ENCODE peak calls at places on chromosomes 12 and 14, in six cellular contexts. One of them, this sample, is unnamed.

GRCh38 chr12:131222271-131223139 is 268.8 kb downstream of the ADGRD1 start:
- DNase-seq in non-pigmented ciliary epithelial cell: no peak
- DNase-seq in activated CD4-positive, CD25-positive, alpha-beta regulatory T cell: no peak
- DNase-seq in AG04450: no peak
- DNase-seq in WTC11: no peak
- DNase-seq in CD4-positive, alpha-beta T cell: no peak
- DNase-seq in this sample: no peak

GRCh38 chr12:109946505-109946904 is 46.4 kb downstream of the TCHP start:
- DNase-seq in activated CD4-positive, CD25-positive, alpha-beta regulatory T cell: no peak
- DNase-seq in WTC11: peak; percentile 44
- DNase-seq in non-pigmented ciliary epithelial cell: no peak
- DNase-seq in CD4-positive, alpha-beta T cell: no peak
- DNase-seq in AG04450: no peak
- DNase-seq in this sample: no peak

GRCh38 chr12:47870175-47870781 is 34.5 kb downstream of the VDR start:
- DNase-seq in WTC11: peak; percentile 68
- DNase-seq in activated CD4-positive, CD25-positive, alpha-beta regulatory T cell: no peak
- DNase-seq in non-pigmented ciliary epithelial cell: no peak
- DNase-seq in CD4-positive, alpha-beta T cell: no peak
- DNase-seq in AG04450: no peak
- DNase-seq in this sample: no peak

GRCh38 chr12:80988986-80989385 is 51.3 kb upstream of the LIN7A start:
- DNase-seq in CD4-positive, alpha-beta T cell: no peak
- DNase-seq in non-pigmented ciliary epithelial cell: no peak
- DNase-seq in activated CD4-positive, CD25-positive, alpha-beta regulatory T cell: no peak
- DNase-seq in WTC11: no peak
- DNase-seq in AG04450: no peak
- DNase-seq in this sample: no peak

GRCh38 chr12:72273499-72273837 is 1.3 kb downstream of the TRHDE start:
- DNase-seq in non-pigmented ciliary epithelial cell: no peak
- DNase-seq in WTC11: peak; percentile 14
- DNase-seq in AG04450: no peak
- DNase-seq in CD4-positive, alpha-beta T cell: no peak
- DNase-seq in activated CD4-positive, CD25-positive, alpha-beta regulatory T cell: no peak
- DNase-seq in this sample: no peak

GRCh38 chr12:5648692-5649338 is 216.9 kb downstream of the NTF3 start:
- DNase-seq in activated CD4-positive, CD25-positive, alpha-beta regulatory T cell: no peak
- DNase-seq in CD4-positive, alpha-beta T cell: no peak
- DNase-seq in WTC11: peak; percentile 48
- DNase-seq in non-pigmented ciliary epithelial cell: no peak
- DNase-seq in AG04450: peak; percentile 3
- DNase-seq in this sample: no peak

GRCh38 chr14:104048758-104049496 is 36.6 kb upstream of the ASPG start:
- DNase-seq in AG04450: no peak
- DNase-seq in activated CD4-positive, CD25-positive, alpha-beta regulatory T cell: no peak
- DNase-seq in non-pigmented ciliary epithelial cell: peak; percentile 37
- DNase-seq in CD4-positive, alpha-beta T cell: no peak
- DNase-seq in WTC11: no peak
- DNase-seq in this sample: peak; percentile 16

GRCh38 chr12:114670257-114670955 is 13.6 kb downstream of the TBX3 start:
- DNase-seq in WTC11: no peak
- DNase-seq in CD4-positive, alpha-beta T cell: no peak
- DNase-seq in AG04450: no peak
- DNase-seq in activated CD4-positive, CD25-positive, alpha-beta regulatory T cell: no peak
- DNase-seq in non-pigmented ciliary epithelial cell: no peak
- DNase-seq in this sample: no peak

This sample was measured in epithelial cell of prostate.